ENCODE peak calls at places on chromosome 12, in eight cellular contexts. J is astrocyte of the cerebellum; L is fibroblast of pulmonary artery; N is naive thymus-derived CD4-positive, alpha-beta T cell; I is CD8-positive, alpha-beta T cell; W is NCI-H774; P is GM23338; Q is lung. X is an unnamed sample.
A peak's percentile ranks its signal among the peaks of the same experiment; 100 is the strongest.

GRCh38 chr12:123599721-123600120 is 2.2 kb upstream of the DDX55 start:
- DNase-seq in L (no peak), Q (no peak), P (no peak), I (no peak), W (no peak), J (no peak), N (no peak), X (no peak)

GRCh38 chr12:124607681-124608425 is 40.4 kb upstream of the NCOR2 start:
- DNase-seq in J (no peak), N (no peak), I (no peak), W (no peak), L (no peak), Q (no peak), P (no peak), X (no peak)

GRCh38 chr12:89212339-89212771 is 139.9 kb downstream of the DUSP6 start:
- DNase-seq in J (no peak), I (no peak), N (no peak), W (no peak), L (peak; percentile 78), Q (no peak), P (no peak), X (no peak)

GRCh38 chr12:90211017-90211416 is 502.4 kb upstream of the ATP2B1 start:
- DNase-seq in P (no peak), I (no peak), L (peak; percentile 52), Q (no peak), N (no peak), W (no peak), J (peak; percentile 18), X (no peak)

GRCh38 chr12:42565001-42565400 is 24.5 kb downstream of the PRICKLE1 start:
- DNase-seq in W (no peak), J (no peak), I (no peak), N (no peak), L (no peak), Q (no peak), P (peak; percentile 17), X (no peak)

GRCh38 chr12:51192284-51192671 is 19.3 kb upstream of the TFCP2 start:
- DNase-seq in P (no peak), I (no peak), N (no peak), J (no peak), W (no peak), Q (no peak), L (no peak), X (no peak)

GRCh38 chr12:117522559-117522958 is 161.1 kb upstream of the NOS1 start:
- DNase-seq in W (no peak), P (no peak), Q (no peak), L (no peak), N (no peak), J (no peak), I (no peak), X (no peak)

GRCh38 chr12:42237052-42237852 is 796 bp downstream of the YAF2 start:
- DNase-seq in L (peak; percentile 79), I (peak; percentile 77), P (peak; percentile 89), Q (peak; percentile 78), N (peak; percentile 71), J (peak; percentile 37), W (peak; percentile 77), X (peak; percentile 73)

GRCh38 chr12:111692575-111693210 is 6.8 kb downstream of the ACAD10 start:
- DNase-seq in W (no peak), L (peak; percentile 21), I (no peak), P (peak; percentile 71), J (no peak), Q (no peak), N (no peak), X (no peak)

GRCh38 chr12:107560906-107561285 is 124.7 kb upstream of the PWP1 start:
- DNase-seq in I (no peak), L (no peak), N (no peak), Q (no peak), P (no peak), J (no peak), W (no peak), X (no peak)

GRCh38 chr12:56521209-56521589 is 421 bp upstream of the RBMS2 start:
- DNase-seq in P (no peak), J (no peak), W (no peak), N (no peak), Q (peak; percentile 47), I (no peak), L (no peak), X (no peak)

GRCh38 chr12:50574621-50575348 is 70.0 kb downstream of the DIP2B start:
- DNase-seq in L (peak; percentile 45), N (no peak), P (peak; percentile 23), I (no peak), J (no peak), W (no peak), Q (no peak), X (no peak)

GRCh38 chr12:24822121-24822899 is 126.6 kb downstream of the BCAT1 start:
- DNase-seq in L (peak; percentile 70), J (peak; percentile 84), Q (no peak), P (no peak), N (no peak), I (no peak), W (no peak), X (no peak)

GRCh38 chr12:116336542-116337065 is 59.1 kb upstream of the MED13L start:
- DNase-seq in W (no peak), I (no peak), J (no peak), L (peak; percentile 54), P (no peak), Q (no peak), N (no peak), X (no peak)

GRCh38 chr12:82817368-82817767 is 130.7 kb downstream of the TMTC2 start:
- DNase-seq in N (no peak), P (no peak), J (no peak), L (no peak), I (no peak), W (no peak), Q (no peak), X (no peak)

GRCh38 chr12:39620664-39621658 is 1.4 kb upstream of the ABCD2 start:
- DNase-seq in I (peak; percentile 49), Q (no peak), L (peak; percentile 14), W (no peak), P (no peak), J (no peak), N (peak; percentile 41), X (no peak)

GRCh38 chr12:49487605-49488004 is 51.2 kb upstream of the KCNH3 start:
- DNase-seq in P (no peak), J (no peak), Q (no peak), L (no peak), N (no peak), W (no peak), I (no peak), X (no peak)

GRCh38 chr12:82805812-82806497 is 119.2 kb downstream of the TMTC2 start:
- DNase-seq in L (peak; percentile 29), J (no peak), N (no peak), Q (no peak), P (no peak), W (no peak), I (no peak), X (no peak)

GRCh38 chr12:1377681-1378080 is 216.7 kb downstream of the FBXL14 start:
- DNase-seq in J (no peak), L (no peak), I (no peak), N (no peak), W (no peak), P (no peak), Q (no peak), X (no peak)

GRCh38 chr12:6700646-6701051 is at the start of gene PIANP:
- DNase-seq in W (no peak), I (peak; percentile 61), L (no peak), Q (no peak), P (peak; percentile 58), J (no peak), N (peak; percentile 67), X (no peak)

GRCh38 chr12:108380382-108380781 is 41.3 kb upstream of the CMKLR1 start:
- DNase-seq in W (no peak), P (no peak), L (no peak), I (no peak), J (no peak), Q (no peak), N (no peak), X (no peak)

GRCh38 chr12:2501464-2502181 is 293.1 kb upstream of the FKBP4 start:
- DNase-seq in I (no peak), W (no peak), P (no peak), N (no peak), L (no peak), Q (no peak), J (no peak), X (peak; percentile 96)

GRCh38 chr12:212799-213526 is 994 bp downstream of the SLC6A12 start:
- DNase-seq in L (no peak), N (no peak), Q (no peak), I (no peak), P (no peak), W (no peak), J (no peak), X (no peak)

GRCh38 chr12:79648872-79649271 is 41.9 kb downstream of the PAWR start:
- DNase-seq in J (no peak), W (no peak), L (no peak), Q (no peak), N (no peak), I (no peak), P (no peak), X (no peak)

GRCh38 chr12:113837528-113838296 is 128.4 kb downstream of the RBM19 start:
- DNase-seq in N (no peak), J (no peak), W (no peak), Q (no peak), P (no peak), I (no peak), L (no peak), X (no peak)

GRCh38 chr12:75439048-75439447 is 41.5 kb upstream of the GLIPR1 start:
- DNase-seq in I (no peak), J (no peak), Q (no peak), W (no peak), L (no peak), P (no peak), N (no peak), X (no peak)

GRCh38 chr12:94107910-94108309 is 40.5 kb upstream of the PLXNC1 start:
- DNase-seq in W (no peak), N (no peak), Q (no peak), L (no peak), I (no peak), J (no peak), P (no peak), X (no peak)

GRCh38 chr12:54689984-54690383 is 41.8 kb upstream of the DCD start:
- DNase-seq in W (no peak), J (no peak), L (peak; percentile 3), Q (no peak), N (no peak), P (peak; percentile 84), I (no peak), X (no peak)

GRCh38 chr12:105041186-105041585 is 43.1 kb downstream of the ALDH1L2 start:
- DNase-seq in P (no peak), J (peak; percentile 87), W (no peak), N (no peak), I (no peak), L (no peak), Q (no peak), X (no peak)

X was measured in GDM1.